ENCODE peak calls at places on chromosomes 5 and 9, in ten cellular contexts. X is A549, O is heart left ventricle, J is type B pancreatic cell, V is fibroblast of lung, A is neural progenitor cell, K is tibial nerve, S is progenitor cell of endocrine pancreas, W is heart right ventricle, L is right atrium auricular region. G is an unnamed sample.

GRCh38 chr5:386432-387341 is 56.3 kb upstream of the EXOC3 start:
- DNase-seq in J (peak), L (peak), X (no peak), O (no peak), A (no peak), W (no peak), V (peak), S (peak), K (no peak), G (no peak)

GRCh38 chr9:38294561-38294960 is 97.9 kb upstream of the ALDH1B1 start:
- DNase-seq in K (peak), L (no peak), W (no peak), A (no peak), V (no peak), S (no peak), X (no peak), J (no peak), O (no peak), G (no peak)

GRCh38 chr9:69919461-69920061 is 98.9 kb downstream of the CFAP95 start:
- DNase-seq in K (no peak), J (no peak), O (no peak), S (no peak), W (peak), V (peak), A (peak), X (peak), L (no peak), G (peak)

GRCh38 chr5:173969167-173970049 is 19.6 kb upstream of the C5orf47 start:
- DNase-seq in L (no peak), W (no peak), X (peak), K (no peak), A (peak), J (no peak), V (peak), O (no peak), S (no peak), G (no peak)

GRCh38 chr9:122097679-122098315 is 4.7 kb upstream of the TTLL11 start:
- DNase-seq in K (no peak), O (no peak), S (no peak), X (no peak), L (no peak), V (peak), A (no peak), J (no peak), W (no peak), G (no peak)

GRCh38 chr5:59587489-59588337 is 305.8 kb downstream of the PDE4D start:
- DNase-seq in V (peak), X (peak), L (peak), J (peak), A (peak), W (peak), S (peak), K (no peak), O (peak), G (no peak)

GRCh38 chr5:135244620-135245021 is 154.4 kb downstream of the MACROH2A1 start:
- DNase-seq in A (no peak), S (no peak), K (no peak), L (no peak), J (peak), X (no peak), V (no peak), O (no peak), W (no peak), G (no peak)

GRCh38 chr9:83920469-83920941 is 727 bp downstream of the KIF27 start:
- DNase-seq in L (no peak), A (no peak), S (no peak), J (no peak), O (no peak), X (peak), K (no peak), V (peak), W (peak), G (peak)

GRCh38 chr5:104062495-104063377 is 500.1 kb upstream of the NUDT12 start:
- DNase-seq in K (no peak), J (no peak), W (no peak), S (no peak), V (no peak), X (no peak), L (no peak), A (no peak), O (no peak), G (no peak)

GRCh38 chr9:80968611-80969010 is 720.7 kb downstream of the TLE1 start:
- DNase-seq in L (no peak), S (no peak), X (no peak), O (no peak), V (peak), J (no peak), W (no peak), A (no peak), K (no peak), G (no peak)

GRCh38 chr5:53482717-53483638 is 2.5 kb downstream of the FST start:
- DNase-seq in V (peak), S (no peak), O (peak), X (no peak), A (peak), K (no peak), J (no peak), L (no peak), W (peak), G (peak)
- TF ChIP-seq CTCF in V (no peak), S (peak), O (peak), X (peak), A (peak), K (no peak), J (peak), L (no peak), W (peak), G (peak)

GRCh38 chr5:77727190-77727589 is 48.9 kb downstream of the TBCA start:
- DNase-seq in J (no peak), A (no peak), X (no peak), S (no peak), O (no peak), L (no peak), K (no peak), V (no peak), W (no peak), G (no peak)

GRCh38 chr5:77734885-77735284 is 41.3 kb downstream of the TBCA start:
- DNase-seq in K (no peak), V (no peak), S (no peak), W (no peak), A (no peak), L (no peak), X (no peak), J (no peak), O (no peak), G (no peak)

GRCh38 chr5:77733130-77733529 is 43.0 kb downstream of the TBCA start:
- DNase-seq in K (no peak), W (no peak), V (no peak), X (no peak), S (no peak), A (no peak), O (no peak), L (no peak), J (no peak), G (no peak)
- TF ChIP-seq CTCF in K (no peak), W (no peak), V (no peak), X (no peak), S (no peak), A (no peak), O (no peak), L (no peak), J (no peak), G (no peak)

GRCh38 chr9:22039258-22039657 is 30.2 kb upstream of the CDKN2B start:
- DNase-seq in J (no peak), A (no peak), W (no peak), V (peak), L (no peak), S (no peak), X (no peak), K (no peak), O (no peak), G (no peak)

GRCh38 chr9:22040760-22041159 is 31.7 kb upstream of the CDKN2B start:
- DNase-seq in J (no peak), V (peak), X (no peak), L (no peak), O (no peak), W (no peak), K (no peak), A (no peak), S (no peak), G (no peak)

GRCh38 chr9:22035591-22036011 is 26.5 kb upstream of the CDKN2B start:
- DNase-seq in A (no peak), L (no peak), V (no peak), J (no peak), O (no peak), X (no peak), S (no peak), W (no peak), K (no peak), G (no peak)

GRCh38 chr9:22036866-22037626 is 27.9 kb upstream of the CDKN2B start:
- DNase-seq in X (no peak), S (no peak), V (peak), A (no peak), K (no peak), W (no peak), J (no peak), O (no peak), L (no peak), G (no peak)

DNA sequence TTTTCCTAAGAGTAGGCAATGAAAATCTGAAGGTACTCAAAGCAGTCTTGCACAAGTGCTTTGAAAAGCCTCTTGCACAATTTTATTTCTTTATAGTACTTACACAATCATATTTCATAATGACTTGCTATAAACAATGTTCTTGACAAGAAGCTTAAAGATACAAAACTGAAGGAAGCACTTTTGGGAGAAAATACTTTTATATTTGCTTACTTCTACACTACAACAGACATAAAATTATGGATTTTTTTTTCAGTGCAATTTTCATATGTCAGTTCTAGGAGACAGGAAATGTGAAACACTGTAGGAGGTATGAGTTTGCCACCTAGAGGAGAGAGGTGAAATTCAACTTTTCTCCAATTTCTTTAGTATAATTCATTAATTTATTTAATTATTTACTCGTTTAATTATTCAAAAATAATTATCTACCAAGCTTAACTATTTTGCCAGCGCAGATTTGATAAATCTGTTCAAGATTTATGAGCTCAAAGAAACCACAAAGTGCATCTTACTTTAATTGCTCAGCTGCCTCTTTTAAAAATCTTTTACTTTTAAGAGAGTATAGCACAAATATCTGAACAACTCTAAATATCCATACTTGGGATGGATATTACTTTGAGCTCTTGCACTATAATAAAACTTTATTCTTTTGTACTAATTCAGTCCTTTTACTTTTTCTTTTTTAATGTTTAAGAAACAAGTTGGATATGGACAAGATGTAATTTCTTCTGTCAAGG is 29.0 kb upstream of the CDKN2B start:
- DNase-seq in J (no peak), L (no peak), W (no peak), S (no peak), V (peak), O (no peak), X (no peak), A (no peak), K (no peak), G (no peak)
- TF ChIP-seq CTCF in J (peak), L (peak), W (peak), S (peak), V (peak), O (peak), X (no peak), A (peak), K (peak), G (no peak)

GRCh38 chr5:140833993-140834392 is at the start of gene PCDHA7:
- DNase-seq in X (no peak), L (no peak), V (peak), K (no peak), J (no peak), A (no peak), S (no peak), O (no peak), W (no peak), G (no peak)
- TF ChIP-seq CTCF in X (peak), L (peak), V (no peak), K (peak), J (no peak), A (no peak), S (no peak), O (peak), W (no peak), G (no peak)

DNA sequence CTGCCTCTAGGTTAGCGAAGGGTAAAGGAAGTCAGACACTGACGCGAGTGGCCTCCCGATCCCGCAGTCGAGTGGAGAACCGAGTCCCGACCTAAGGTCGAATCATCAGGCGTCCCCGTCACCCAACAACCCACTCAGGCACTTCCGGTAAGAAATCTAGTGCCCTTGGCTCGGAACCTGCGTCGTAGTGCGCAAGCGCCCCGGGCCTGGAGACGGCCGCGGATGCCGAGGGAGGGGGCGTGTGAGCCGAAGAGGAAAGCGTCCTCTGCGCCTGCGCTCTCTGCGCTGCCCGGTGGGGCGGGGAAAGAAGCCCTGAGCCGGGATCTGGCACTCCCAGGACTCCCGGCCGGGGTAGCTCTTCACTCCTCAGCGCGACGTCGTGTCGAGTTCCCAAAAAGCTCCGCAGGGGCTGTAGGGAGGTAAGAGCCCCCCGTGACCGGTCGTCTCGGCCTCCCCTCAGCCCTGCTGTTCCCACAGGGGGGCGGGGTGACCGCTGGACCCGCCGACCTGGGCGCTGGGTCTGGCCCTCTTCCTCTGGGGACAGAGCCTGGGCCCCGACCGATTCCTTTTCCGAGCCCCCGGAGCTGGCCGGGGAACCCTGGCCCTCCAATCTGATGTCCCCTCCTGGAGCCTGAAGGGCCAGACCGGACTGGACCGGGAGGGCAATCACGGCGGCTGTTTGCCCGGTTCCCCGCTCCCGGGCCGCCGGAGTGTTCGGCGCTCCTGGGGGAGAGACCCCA is at the start of gene ZFYVE16:
- DNase-seq in K (peak), V (peak), O (peak), X (peak), L (peak), A (peak), W (peak), S (peak), J (peak), G (peak)
- TF ChIP-seq CTCF in K (peak), V (peak), O (peak), X (no peak), L (peak), A (peak), W (peak), S (peak), J (peak), G (no peak)

GRCh38 chr5:108451269-108451668 is 69.4 kb upstream of the FBXL17 start:
- DNase-seq in V (peak), K (no peak), J (no peak), X (no peak), L (no peak), S (no peak), O (no peak), W (no peak), A (no peak), G (no peak)
- TF ChIP-seq CTCF in V (no peak), K (no peak), J (peak), X (no peak), L (no peak), S (peak), O (no peak), W (no peak), A (peak), G (no peak)

GRCh38 chr5:50655810-50656205 is 10.6 kb upstream of the PARP8 start:
- DNase-seq in V (no peak), X (no peak), O (no peak), J (no peak), W (no peak), L (no peak), S (no peak), K (no peak), A (no peak), G (no peak)

GRCh38 chr5:50657044-50657443 is 9.4 kb upstream of the PARP8 start:
- DNase-seq in J (no peak), A (no peak), V (no peak), K (no peak), L (no peak), W (no peak), X (no peak), S (no peak), O (no peak), G (no peak)

GRCh38 chr5:50658243-50658642 is 8.2 kb upstream of the PARP8 start:
- DNase-seq in X (no peak), V (no peak), W (no peak), O (no peak), A (no peak), K (no peak), L (no peak), S (no peak), J (no peak), G (no peak)

GRCh38 chr5:50653946-50654345 is 12.5 kb upstream of the PARP8 start:
- DNase-seq in A (no peak), K (no peak), J (no peak), O (no peak), V (no peak), S (no peak), L (no peak), X (no peak), W (no peak), G (peak)

DNA sequence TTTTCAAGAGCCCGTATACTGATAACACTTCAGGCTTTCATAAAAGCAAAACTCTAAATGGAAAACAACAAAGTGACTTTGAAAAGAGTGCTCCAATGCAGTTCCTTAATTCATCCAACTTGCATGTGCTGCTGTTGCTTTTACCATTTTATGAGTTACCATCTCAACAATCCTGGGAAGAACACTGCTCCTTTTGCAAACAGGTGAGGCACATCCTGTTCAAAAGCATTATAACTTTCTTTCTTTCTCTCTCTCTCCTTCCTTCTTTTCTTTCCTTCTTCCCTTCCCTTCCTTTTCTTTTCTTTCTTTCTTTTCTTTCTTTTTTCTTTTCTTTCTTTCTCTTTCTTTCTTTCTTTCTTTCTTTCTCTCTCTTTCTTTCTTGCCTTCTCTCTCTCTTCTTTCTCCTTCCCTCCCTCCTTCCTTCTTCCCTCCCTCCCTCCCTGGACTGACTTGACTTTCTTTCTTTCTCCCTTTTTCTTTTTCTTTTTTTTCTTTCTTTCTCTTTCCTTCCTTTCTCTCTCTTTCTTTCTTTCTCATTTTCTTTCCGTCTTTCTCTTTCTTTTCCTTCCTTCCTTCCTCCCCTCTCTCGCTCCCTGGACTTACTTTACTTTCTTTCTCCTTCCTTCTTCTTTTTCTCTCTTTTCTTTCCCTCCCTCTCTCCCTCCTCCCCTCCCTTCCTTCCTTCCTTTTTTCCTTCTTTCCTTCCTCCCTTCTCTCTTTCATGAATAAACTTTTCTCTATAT is 11.2 kb upstream of the PARP8 start:
- DNase-seq in A (no peak), K (no peak), L (no peak), S (no peak), J (no peak), V (no peak), X (no peak), O (no peak), W (no peak), G (no peak)
- TF ChIP-seq CTCF in A (no peak), K (no peak), L (no peak), S (no peak), J (no peak), V (no peak), X (no peak), O (no peak), W (no peak), G (no peak)

G was measured in GM10248.